ENCODE peak calls at places on chromosomes 16 and 17, in seven cellular contexts. One of them, this sample, is unnamed. For H3K4me1, the result is how much of the 10 kb centered on the place peaks cover.

GRCh38 chr17:74768069-74768762 is 7.9 kb downstream of the NAT9 start:
- DNase-seq in SJSA1: no peak
- DNase-seq in A549: no peak
- DNase-seq in psoas muscle: peak
- DNase-seq in stomach: peak
- DNase-seq in SK-N-SH: peak
- DNase-seq in keratinocyte: no peak
- DNase-seq in this sample: no peak

GRCh38 chr16:89035698-89036570 is 57.7 kb upstream of the ACSF3 start:
- DNase-seq in SJSA1: no peak
- DNase-seq in A549: no peak
- DNase-seq in psoas muscle: no peak
- DNase-seq in stomach: no peak
- DNase-seq in SK-N-SH: no peak
- DNase-seq in keratinocyte: no peak
- DNase-seq in this sample: no peak

GRCh38 chr16:16183562-16183961 is 39.7 kb downstream of the ABCC6 start:
- DNase-seq in SJSA1: no peak
- DNase-seq in A549: no peak
- DNase-seq in psoas muscle: no peak
- DNase-seq in stomach: no peak
- DNase-seq in SK-N-SH: no peak
- DNase-seq in keratinocyte: no peak
- DNase-seq in this sample: no peak

GRCh38 chr17:66431080-66431795 is 128.8 kb downstream of the PRKCA start:
- DNase-seq in SJSA1: no peak
- DNase-seq in A549: no peak
- DNase-seq in psoas muscle: no peak
- DNase-seq in stomach: no peak
- DNase-seq in SK-N-SH: no peak
- DNase-seq in keratinocyte: no peak
- DNase-seq in this sample: no peak

GRCh38 chr16:26963109-26963508 is 103.6 kb upstream of the C16orf82 start:
- DNase-seq in SJSA1: no peak
- DNase-seq in A549: no peak
- DNase-seq in psoas muscle: no peak
- DNase-seq in stomach: no peak
- DNase-seq in SK-N-SH: peak
- DNase-seq in keratinocyte: no peak
- DNase-seq in this sample: peak

GRCh38 chr17:81002409-81003361 is 11.0 kb downstream of the CHMP6 start:
- DNase-seq in SJSA1: no peak
- DNase-seq in A549: no peak
- DNase-seq in psoas muscle: peak
- DNase-seq in stomach: peak
- DNase-seq in SK-N-SH: peak
- DNase-seq in keratinocyte: no peak
- DNase-seq in this sample: peak

GRCh38 chr17:77462101-77462500 is 321.3 kb downstream of the SEC14L1 start:
- DNase-seq in SJSA1: no peak
- DNase-seq in A549: no peak
- DNase-seq in psoas muscle: no peak
- DNase-seq in stomach: no peak
- DNase-seq in SK-N-SH: no peak
- DNase-seq in keratinocyte: no peak
- DNase-seq in this sample: peak

GRCh38 chr16:88639231-88640038 is 1.1 kb downstream of the IL17C start:
- DNase-seq in SJSA1: no peak
- DNase-seq in A549: no peak
- DNase-seq in psoas muscle: no peak
- DNase-seq in stomach: peak
- DNase-seq in SK-N-SH: peak
- DNase-seq in keratinocyte: no peak
- DNase-seq in this sample: no peak

GRCh38 chr16:23424292-23424958 is 28.6 kb downstream of the COG7 start:
- DNase-seq in SJSA1: peak
- DNase-seq in A549: peak
- DNase-seq in psoas muscle: no peak
- DNase-seq in stomach: no peak
- DNase-seq in SK-N-SH: no peak
- DNase-seq in keratinocyte: no peak
- DNase-seq in this sample: no peak

GRCh38 chr17:50050431-50051032 is 5.4 kb upstream of the ITGA3 start:
- DNase-seq in SJSA1: no peak
- DNase-seq in A549: no peak
- DNase-seq in psoas muscle: peak
- DNase-seq in stomach: no peak
- DNase-seq in SK-N-SH: no peak
- DNase-seq in keratinocyte: no peak
- DNase-seq in this sample: no peak
- H3K4me1 ChIP-seq in SJSA1: half or more
- H3K4me1 ChIP-seq in A549: half or more
- H3K4me1 ChIP-seq in psoas muscle: under half
- H3K4me1 ChIP-seq in stomach: half or more
- H3K4me1 ChIP-seq in SK-N-SH: half or more
- H3K4me1 ChIP-seq in keratinocyte: half or more
- H3K4me1 ChIP-seq in this sample: under half

GRCh38 chr16:69840975-69841374 is 78.8 kb downstream of the WWP2 start:
- DNase-seq in SJSA1: no peak
- DNase-seq in A549: no peak
- DNase-seq in psoas muscle: no peak
- DNase-seq in stomach: peak
- DNase-seq in SK-N-SH: no peak
- DNase-seq in keratinocyte: no peak
- DNase-seq in this sample: no peak
- H3K4me3 ChIP-seq in SJSA1: no peak
- H3K4me3 ChIP-seq in A549: no peak
- H3K4me3 ChIP-seq in psoas muscle: no peak
- H3K4me3 ChIP-seq in stomach: no peak
- H3K4me3 ChIP-seq in SK-N-SH: no peak
- H3K4me3 ChIP-seq in keratinocyte: no peak
- H3K4me3 ChIP-seq in this sample: no peak

GRCh38 chr16:84503751-84504395 is 586 bp downstream of the MEAK7 start:
- DNase-seq in SJSA1: peak
- DNase-seq in A549: no peak
- DNase-seq in psoas muscle: peak
- DNase-seq in stomach: no peak
- DNase-seq in SK-N-SH: no peak
- DNase-seq in keratinocyte: peak
- DNase-seq in this sample: no peak

GRCh38 chr16:84502581-84502980 is 1.9 kb downstream of the MEAK7 start:
- DNase-seq in SJSA1: peak
- DNase-seq in A549: no peak
- DNase-seq in psoas muscle: no peak
- DNase-seq in stomach: no peak
- DNase-seq in SK-N-SH: no peak
- DNase-seq in keratinocyte: no peak
- DNase-seq in this sample: no peak

GRCh38 chr16:84507011-84507982 is 2.8 kb upstream of the MEAK7 start:
- DNase-seq in SJSA1: no peak
- DNase-seq in A549: no peak
- DNase-seq in psoas muscle: peak
- DNase-seq in stomach: no peak
- DNase-seq in SK-N-SH: no peak
- DNase-seq in keratinocyte: no peak
- DNase-seq in this sample: no peak

GRCh38 chr16:84504420-84505248 is at the start of gene MEAK7:
- DNase-seq in SJSA1: peak
- DNase-seq in A549: peak
- DNase-seq in psoas muscle: peak
- DNase-seq in stomach: peak
- DNase-seq in SK-N-SH: peak
- DNase-seq in keratinocyte: peak
- DNase-seq in this sample: peak

DNA sequence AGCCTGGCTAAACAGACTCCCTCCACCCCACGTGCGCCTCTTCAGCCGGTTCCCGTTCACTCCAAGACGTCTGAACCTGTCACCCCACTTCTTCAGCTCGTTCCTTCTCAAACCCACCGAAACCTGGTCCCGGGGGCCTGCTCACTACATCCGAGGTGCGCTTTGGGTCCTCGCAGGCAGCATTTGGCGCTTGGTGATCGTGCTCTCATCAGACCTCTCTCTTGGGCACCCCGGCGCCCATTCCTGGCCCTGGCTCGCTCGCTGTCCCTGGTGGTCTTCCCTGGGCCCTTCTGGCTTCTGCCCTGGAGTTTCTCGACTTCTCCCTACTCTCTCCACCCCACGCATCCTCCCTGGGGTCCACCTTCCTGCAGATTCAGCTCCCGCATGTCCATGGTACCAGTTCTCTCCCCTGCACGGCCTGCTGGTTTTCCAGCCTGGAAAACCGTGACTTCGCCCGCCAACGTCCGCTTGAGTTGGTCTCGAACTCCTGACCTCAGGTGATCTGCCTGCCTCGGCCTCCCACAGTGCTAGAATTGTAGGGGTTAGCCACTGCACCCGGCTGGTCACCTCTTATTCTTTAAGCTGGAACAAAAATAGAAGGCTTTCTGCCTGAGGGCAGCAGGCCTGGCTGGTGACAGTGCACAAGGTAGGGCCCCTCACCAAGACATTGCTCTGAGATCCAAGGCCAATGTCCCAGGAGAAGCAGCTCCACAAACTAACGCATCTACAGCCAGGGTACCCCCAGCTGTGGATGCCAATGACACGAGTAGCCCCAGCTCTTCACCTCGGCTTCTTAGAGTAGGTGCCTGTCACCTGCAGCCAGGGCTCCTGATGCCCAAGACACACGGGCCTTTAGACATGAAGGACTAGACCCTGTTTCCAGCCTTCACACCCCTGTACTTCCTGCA is 1.0 kb upstream of the MEAK7 start:
- DNase-seq in SJSA1: no peak
- DNase-seq in A549: no peak
- DNase-seq in psoas muscle: peak
- DNase-seq in stomach: no peak
- DNase-seq in SK-N-SH: no peak
- DNase-seq in keratinocyte: no peak
- DNase-seq in this sample: no peak
- H3K4me1 ChIP-seq in SJSA1: half or more
- H3K4me1 ChIP-seq in A549: under half
- H3K4me1 ChIP-seq in psoas muscle: under half
- H3K4me1 ChIP-seq in stomach: under half
- H3K4me1 ChIP-seq in SK-N-SH: under half
- H3K4me1 ChIP-seq in keratinocyte: half or more
- H3K4me1 ChIP-seq in this sample: under half

DNA sequence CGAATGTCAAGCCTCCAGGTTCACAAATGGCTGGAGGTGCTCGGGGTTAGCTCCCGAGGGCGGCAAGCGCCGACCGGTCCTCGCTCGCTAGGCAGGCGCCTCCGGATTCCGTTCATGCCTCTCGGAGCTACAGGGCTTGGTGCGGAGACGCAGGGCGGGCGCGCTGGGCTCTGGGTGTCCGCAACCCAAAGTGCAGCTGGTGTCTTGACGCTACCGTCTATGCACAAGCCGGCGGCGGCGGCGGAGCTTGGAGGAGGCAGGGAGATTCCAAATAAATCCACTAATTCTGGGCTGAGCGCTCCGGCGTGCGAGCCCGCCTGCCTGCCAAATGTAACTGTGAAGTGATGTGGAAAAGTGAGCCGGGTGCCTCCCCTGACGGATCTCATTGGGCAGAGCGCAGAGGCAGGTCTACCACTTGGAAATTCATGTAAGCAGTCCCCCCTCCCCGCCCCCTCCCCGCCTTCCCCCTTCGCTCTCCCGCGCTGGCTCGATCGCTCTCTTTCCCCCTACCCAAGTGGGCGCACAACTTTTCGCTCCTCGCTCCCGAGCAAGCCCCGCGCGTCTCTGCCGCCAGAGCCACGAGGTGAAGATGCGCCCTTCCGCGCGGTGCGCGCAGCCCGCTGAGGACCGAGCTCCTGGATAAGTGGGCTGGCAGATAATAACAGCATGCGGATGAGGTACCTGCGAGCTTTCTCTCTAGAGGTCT is at the start of gene CDH8:
- DNase-seq in SJSA1: no peak
- DNase-seq in A549: no peak
- DNase-seq in psoas muscle: no peak
- DNase-seq in stomach: no peak
- DNase-seq in SK-N-SH: peak
- DNase-seq in keratinocyte: no peak
- DNase-seq in this sample: no peak
- H3K4me3 ChIP-seq in SJSA1: no peak
- H3K4me3 ChIP-seq in A549: peak
- H3K4me3 ChIP-seq in psoas muscle: peak
- H3K4me3 ChIP-seq in stomach: no peak
- H3K4me3 ChIP-seq in SK-N-SH: no peak
- H3K4me3 ChIP-seq in keratinocyte: peak
- H3K4me3 ChIP-seq in this sample: no peak